ENCODE peak calls at places on chromosomes 2 and 18, in eight cellular contexts. J is T47D; D is NCI-H774; Q is CD8-positive, alpha-beta T cell; E is K562; Z is left cardiac atrium; H is effector memory CD8-positive, alpha-beta T cell; F is retina. V is an unnamed sample.

GRCh38 chr2:163044116-163044515 is 205.5 kb upstream of the KCNH7 start:
- DNase-seq in J (no peak), D (peak; percentile 28), Q (no peak), E (no peak), Z (no peak), H (no peak), F (peak; percentile 26), V (no peak)

GRCh38 chr2:121771976-121772742 is 16.7 kb downstream of the TSN start:
- DNase-seq in J (no peak), D (no peak), Q (no peak), E (no peak), Z (no peak), H (no peak), F (peak; percentile 45), V (no peak)

GRCh38 chr2:215540646-215541045 is 104.8 kb upstream of the FN1 start:
- DNase-seq in J (no peak), D (no peak), Q (no peak), E (no peak), Z (no peak), H (no peak), F (no peak), V (no peak)

GRCh38 chr2:199309973-199310372 is 147.8 kb downstream of the SATB2 start:
- DNase-seq in J (no peak), D (no peak), Q (no peak), E (no peak), Z (no peak), H (no peak), F (peak; percentile 70), V (no peak)

GRCh38 chr18:58256316-58257080 is 212.5 kb downstream of the NEDD4L start:
- DNase-seq in J (no peak), D (no peak), Q (no peak), E (no peak), Z (no peak), H (no peak), F (no peak), V (no peak)

GRCh38 chr2:55555977-55556376 is 36.5 kb downstream of the CFAP36 start:
- DNase-seq in J (peak; percentile 0), D (no peak), Q (no peak), E (no peak), Z (no peak), H (no peak), F (no peak), V (no peak)

GRCh38 chr18:74635202-74635969 is 37.7 kb downstream of the ZNF407 start:
- DNase-seq in J (no peak), D (peak; percentile 36), Q (no peak), E (no peak), Z (no peak), H (no peak), F (no peak), V (no peak)

GRCh38 chr2:46690825-46691224 is 211.5 kb downstream of the TMEM247 start:
- DNase-seq in J (no peak), D (no peak), Q (no peak), E (peak; percentile 30), Z (no peak), H (no peak), F (no peak), V (no peak)

GRCh38 chr2:119431155-119431975 is at the start of gene TMEM37:
- DNase-seq in J (peak; percentile 44), D (peak; percentile 26), Q (no peak), E (peak; percentile 93), Z (peak; percentile 76), H (no peak), F (peak; percentile 85), V (no peak)

GRCh38 chr2:172279843-172280242 is 147.5 kb upstream of the ITGA6 start:
- DNase-seq in J (no peak), D (no peak), Q (no peak), E (no peak), Z (no peak), H (no peak), F (no peak), V (no peak)

GRCh38 chr2:175002547-175003274 is 2.5 kb downstream of the CHN1 start:
- DNase-seq in J (peak; percentile 16), D (no peak), Q (no peak), E (no peak), Z (no peak), H (no peak), F (no peak), V (no peak)

GRCh38 chr18:78770149-78771139 is 209.2 kb upstream of the SALL3 start:
- DNase-seq in J (no peak), D (no peak), Q (no peak), E (no peak), Z (no peak), H (no peak), F (no peak), V (no peak)

GRCh38 chr2:234747032-234747431 is 204.8 kb upstream of the SH3BP4 start:
- DNase-seq in J (no peak), D (no peak), Q (no peak), E (no peak), Z (no peak), H (no peak), F (no peak), V (no peak)

GRCh38 chr18:50704541-50704940 is 115.3 kb downstream of the MRO start:
- DNase-seq in J (no peak), D (no peak), Q (no peak), E (no peak), Z (no peak), H (no peak), F (no peak), V (no peak)

GRCh38 chr2:19711470-19712372 is 190.1 kb downstream of the TTC32 start:
- DNase-seq in J (peak; percentile 58), D (peak; percentile 74), Q (no peak), E (no peak), Z (peak; percentile 48), H (no peak), F (peak; percentile 29), V (no peak)

GRCh38 chr2:167294031-167294774 is 405.9 kb downstream of the XIRP2 start:
- DNase-seq in J (no peak), D (no peak), Q (no peak), E (no peak), Z (no peak), H (no peak), F (peak; percentile 80), V (no peak)

GRCh38 chr2:133733856-133734255 is 165.6 kb upstream of the NCKAP5 start:
- DNase-seq in J (no peak), D (no peak), Q (no peak), E (no peak), Z (no peak), H (no peak), F (no peak), V (no peak)

GRCh38 chr2:24871852-24872323 is 48.1 kb downstream of the ADCY3 start:
- DNase-seq in J (no peak), D (no peak), Q (no peak), E (no peak), Z (no peak), H (no peak), F (no peak), V (no peak)

GRCh38 chr2:65799455-65799854 is 367.1 kb upstream of the SPRED2 start:
- DNase-seq in J (no peak), D (no peak), Q (no peak), E (no peak), Z (no peak), H (no peak), F (no peak), V (no peak)